ENCODE peak calls at places on chromosomes 4 and X, in five cellular contexts. D is adrenal gland, H is mesendoderm, N is sigmoid colon, A is suprapubic skin. F is an unnamed sample. For H3K4me1, the result is how much of the 10 kb centered on the place peaks cover.

GRCh38 chrX:5857232-5857631 is 371.4 kb downstream of the NLGN4X start:
- DNase-seq in A (no peak), N (no peak), D (no peak), H (no peak), F (no peak)

GRCh38 chr4:67071641-67072040 is 473.7 kb downstream of the CENPC start:
- DNase-seq in N (no peak), H (no peak), A (no peak), D (no peak), F (no peak)

GRCh38 chr4:75939890-75940691 is 722 bp downstream of the NAAA start:
- DNase-seq in A (peak), N (peak), D (peak), H (peak), F (peak)

GRCh38 chrX:97616883-97617510 is 733.3 kb downstream of the RPA4 start:
- DNase-seq in H (peak), N (no peak), A (no peak), D (no peak), F (no peak)

GRCh38 chr4:47662975-47663374 is 174.9 kb downstream of the CORIN start:
- DNase-seq in A (no peak), D (no peak), H (peak), N (no peak), F (no peak)

GRCh38 chr4:101037938-101038413 is 309.4 kb downstream of the PPP3CA start:
- DNase-seq in H (no peak), N (no peak), A (no peak), D (no peak), F (no peak)

GRCh38 chr4:28636971-28637370 is 1776.3 kb downstream of the STIM2 start:
- DNase-seq in H (no peak), N (no peak), D (no peak), A (no peak), F (no peak)

GRCh38 chrX:71492086-71493065 is 40.5 kb upstream of the OGT start:
- DNase-seq in A (peak), N (peak), H (no peak), D (peak), F (no peak)

GRCh38 chr4:5165419-5166369 is 114.4 kb downstream of the STK32B start:
- DNase-seq in H (peak), A (no peak), N (no peak), D (no peak), F (no peak)

GRCh38 chr4:10346023-10346422 is 111.2 kb downstream of the ZNF518B start:
- DNase-seq in H (peak), A (no peak), N (no peak), D (no peak), F (no peak)

GRCh38 chr4:17517664-17518063 is 2.7 kb downstream of the CLRN2 start:
- DNase-seq in N (no peak), D (no peak), A (no peak), H (peak), F (no peak)

GRCh38 chrX:68286076-68286475 is 147.2 kb downstream of the OPHN1 start:
- DNase-seq in D (no peak), A (no peak), H (no peak), N (no peak), F (no peak)

GRCh38 chr4:65510976-65511375 is 159.3 kb downstream of the EPHA5 start:
- DNase-seq in D (no peak), H (no peak), A (no peak), N (no peak), F (no peak)

GRCh38 chrX:6813836-6814370 is 279.0 kb upstream of the VCX3A start:
- DNase-seq in A (no peak), D (no peak), H (peak), N (no peak), F (no peak)

GRCh38 chr4:141464366-141464765 is 172.0 kb upstream of the IL15 start:
- DNase-seq in N (no peak), D (peak), A (no peak), H (no peak), F (no peak)

GRCh38 chr4:70515342-70516245 is 2.8 kb upstream of the AMTN start:
- DNase-seq in D (no peak), A (no peak), H (no peak), N (no peak), F (no peak)

GRCh38 chr4:91454111-91454510 is 849.7 kb upstream of the GRID2 start:
- DNase-seq in D (no peak), H (peak), A (no peak), N (no peak), F (no peak)

GRCh38 chr4:42119916-42120315 is 32.5 kb downstream of the BEND4 start:
- DNase-seq in A (no peak), H (peak), D (no peak), N (no peak), F (no peak)

GRCh38 chr4:6107886-6108285 is 89.7 kb upstream of the C4orf50 start:
- DNase-seq in N (peak), A (no peak), D (no peak), H (no peak), F (no peak)

GRCh38 chr4:94544811-94545210 is 93.1 kb downstream of the PDLIM5 start:
- DNase-seq in N (no peak), H (no peak), A (no peak), D (no peak), F (no peak)
- H3K4me1 ChIP-seq in N (under half), H (under half), A (under half), D (under half), F (under half)

GRCh38 chr4:176762661-176763308 is 29.9 kb downstream of the VEGFC start:
- DNase-seq in N (no peak), D (no peak), H (no peak), A (no peak), F (no peak)
- H3K4me1 ChIP-seq in N (under half), D (under half), H (under half), A (under half), F (under half)

GRCh38 chr4:154838155-154838554 is 57.1 kb downstream of the RBM46 start:
- DNase-seq in A (no peak), D (no peak), H (no peak), N (no peak), F (no peak)

GRCh38 chr4:154838694-154839093 is 57.6 kb downstream of the RBM46 start:
- DNase-seq in N (no peak), H (no peak), D (no peak), A (no peak), F (no peak)

GRCh38 chr4:154836513-154836912 is 55.4 kb downstream of the RBM46 start:
- DNase-seq in A (no peak), H (peak), N (no peak), D (no peak), F (no peak)

GRCh38 chr4:154836030-154836429 is 55.0 kb downstream of the RBM46 start:
- DNase-seq in N (no peak), H (no peak), D (no peak), A (no peak), F (no peak)
- H3K4me1 ChIP-seq in N (under half), H (under half), D (under half), A (under half), F (under half)

GRCh38 chrX:132214518-132214917 is 4.7 kb downstream of the RAP2C start:
- DNase-seq in N (no peak), H (no peak), D (no peak), A (no peak), F (no peak)

GRCh38 chrX:132218100-132218807 is 993 bp downstream of the RAP2C start:
- DNase-seq in N (peak), D (peak), H (peak), A (peak), F (peak)

GRCh38 chrX:132216806-132217202 is 2.4 kb downstream of the RAP2C start:
- DNase-seq in A (no peak), N (no peak), H (no peak), D (no peak), F (no peak)

GRCh38 chrX:132217203-132218073 is 1.8 kb downstream of the RAP2C start:
- DNase-seq in D (peak), A (peak), N (peak), H (peak), F (peak)

GRCh38 chrX:132216283-132216682 is 3.0 kb downstream of the RAP2C start:
- DNase-seq in H (no peak), A (no peak), N (no peak), D (no peak), F (no peak)
- H3K4me1 ChIP-seq in H (under half), A (under half), N (under half), D (under half), F (under half)

DNA sequence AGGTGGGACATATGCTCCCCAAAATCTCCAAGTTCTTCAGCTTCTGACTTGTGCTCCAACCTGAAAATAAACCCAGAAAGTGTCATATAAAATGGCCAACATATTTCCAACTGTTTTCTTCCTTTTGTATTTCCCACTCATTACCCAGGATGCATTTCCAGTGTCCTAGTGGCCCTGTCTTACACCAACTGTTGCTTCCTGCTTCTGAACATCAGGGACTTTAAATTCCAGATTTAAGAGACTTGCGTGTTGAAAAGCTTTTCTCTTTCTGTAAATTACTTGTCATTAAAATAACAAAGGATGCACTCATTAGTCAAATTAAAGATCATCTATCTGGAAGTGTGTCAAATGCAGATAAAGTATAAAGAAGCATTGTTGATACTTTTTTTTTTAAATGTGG is 19.9 kb downstream of the MID1 start:
- DNase-seq in D (no peak), H (no peak), A (no peak), N (no peak), F (no peak)
- H3K4me1 ChIP-seq in D (under half), H (under half), A (under half), N (under half), F (under half)

DNA sequence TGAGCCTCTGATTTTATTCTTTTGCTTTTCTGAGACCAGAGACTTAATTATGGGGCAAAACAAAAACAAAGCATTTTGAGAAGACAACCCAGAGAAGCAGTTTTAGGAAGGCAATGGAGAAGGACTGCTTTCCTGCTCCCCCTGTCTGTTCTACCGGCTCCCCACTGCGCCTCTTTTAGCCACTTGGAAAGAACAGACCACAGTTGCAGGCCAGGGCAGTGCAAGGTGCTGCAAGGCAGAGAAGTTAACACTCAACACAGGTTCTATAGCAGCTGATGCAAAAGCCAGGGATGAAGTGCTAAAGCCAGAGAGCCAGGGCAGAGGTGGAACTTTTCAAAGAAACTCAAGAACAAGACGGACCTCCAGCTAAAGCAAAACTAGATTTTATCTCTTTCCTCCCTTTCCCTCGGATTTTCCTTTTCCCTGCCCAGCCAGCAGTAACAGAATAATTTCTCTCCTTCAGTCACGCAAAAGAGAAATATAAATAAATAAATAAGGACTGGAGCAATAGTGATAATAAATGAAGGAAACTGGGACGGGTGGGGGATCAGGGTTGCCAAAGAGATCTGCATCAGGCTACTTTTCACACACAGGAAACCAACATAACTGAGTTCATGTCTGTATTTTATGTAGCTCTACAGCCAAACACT is 10.4 kb downstream of the SH3RF1 start:
- DNase-seq in A (no peak), H (no peak), N (no peak), D (no peak), F (no peak)
- H3K4me1 ChIP-seq in A (under half), H (under half), N (under half), D (under half), F (under half)

GRCh38 chr4:167456619-167457018 is 222.3 kb upstream of the SPOCK3 start:
- DNase-seq in N (no peak), A (no peak), D (no peak), H (no peak), F (no peak)
- H3K4me1 ChIP-seq in N (under half), A (under half), D (under half), H (under half), F (under half)